ENCODE peak calls at places on chromosomes 2 and 18, in four cellular contexts. U, G, A and M are unnamed samples.

GRCh38 chr2:212595036-212595654 is 56.5 kb upstream of the ERBB4 start:
- DNase-seq in U (peak; percentile 46), G (no peak), A (peak; percentile 17), M (peak; percentile 45)

GRCh38 chr2:183564726-183565125 is 440.5 kb downstream of the NUP35 start:
- DNase-seq in U (no peak), G (no peak), A (no peak), M (no peak)

GRCh38 chr2:24315669-24316068 is 44.7 kb downstream of the ITSN2 start:
- DNase-seq in A (peak; percentile 70), G (no peak), U (no peak), M (no peak)

GRCh38 chr2:236988690-236989639 is 96.7 kb upstream of the COPS8 start:
- DNase-seq in U (no peak), G (no peak), A (no peak), M (no peak)

GRCh38 chr2:27164960-27165763 is 16.4 kb downstream of the TCF23 start:
- DNase-seq in G (no peak), A (peak; percentile 57), U (no peak), M (no peak)

GRCh38 chr2:230256735-230257332 is 31.3 kb downstream of the SP140 start:
- DNase-seq in U (no peak), G (no peak), A (no peak), M (no peak)

GRCh38 chr18:77133920-77134496 is 1.4 kb upstream of the MBP start:
- DNase-seq in U (no peak), G (no peak), A (no peak), M (no peak)

GRCh38 chr18:48036641-48037421 is 106.4 kb upstream of the SMAD2 start:
- DNase-seq in U (no peak), A (no peak), G (no peak), M (no peak)

GRCh38 chr2:43391877-43392214 is 165.4 kb upstream of the ZFP36L2 start:
- DNase-seq in G (no peak), A (no peak), U (peak; percentile 64), M (no peak)

GRCh38 chr2:86025976-86026743 is 79.5 kb downstream of the POLR1A start:
- DNase-seq in U (no peak), A (no peak), G (no peak), M (no peak)

GRCh38 chr2:127625146-127625943 is 20.6 kb upstream of the GPR17 start:
- DNase-seq in A (no peak), G (no peak), U (no peak), M (no peak)

GRCh38 chr2:208906330-208906729 is 499.7 kb downstream of the PTH2R start:
- DNase-seq in A (no peak), U (no peak), G (no peak), M (no peak)

GRCh38 chr2:69017876-69018275 is 4.9 kb downstream of the ANTXR1 start:
- DNase-seq in U (peak; percentile 49), G (no peak), A (no peak), M (no peak)

GRCh38 chr2:17757321-17757720 is 3.4 kb downstream of the GEN1 start:
- DNase-seq in G (no peak), U (peak; percentile 20), A (no peak), M (no peak)

GRCh38 chr18:12010187-12010802 is 29.0 kb downstream of the IMPA2 start:
- DNase-seq in G (no peak), U (no peak), A (no peak), M (no peak)

GRCh38 chr2:205245652-205246051 is 436.6 kb upstream of the NRP2 start:
- DNase-seq in G (no peak), A (no peak), U (peak; percentile 43), M (no peak)

GRCh38 chr2:85438291-85439110 is 20.0 kb downstream of the SH2D6 start:
- DNase-seq in A (no peak), G (no peak), U (no peak), M (no peak)

GRCh38 chr2:8565399-8566154 is 116.3 kb upstream of the ID2 start:
- DNase-seq in U (no peak), A (no peak), G (no peak), M (no peak)

GRCh38 chr2:203077458-203077857 is 62.8 kb downstream of the NBEAL1 start:
- DNase-seq in A (no peak), G (no peak), U (peak; percentile 35), M (peak; percentile 26)

GRCh38 chr2:105410554-105410953 is 11.7 kb upstream of the FHL2 start:
- DNase-seq in G (no peak), U (peak; percentile 62), A (no peak), M (no peak)

GRCh38 chr2:105407946-105408743 is 9.3 kb upstream of the FHL2 start:
- DNase-seq in A (no peak), U (no peak), G (no peak), M (no peak)

GRCh38 chr2:105412584-105412983 is 13.7 kb upstream of the FHL2 start:
- DNase-seq in G (no peak), A (no peak), U (no peak), M (no peak)

GRCh38 chr2:105411720-105412407 is 13.0 kb upstream of the FHL2 start:
- DNase-seq in A (peak; percentile 33), U (no peak), G (no peak), M (peak; percentile 31)

DNA sequence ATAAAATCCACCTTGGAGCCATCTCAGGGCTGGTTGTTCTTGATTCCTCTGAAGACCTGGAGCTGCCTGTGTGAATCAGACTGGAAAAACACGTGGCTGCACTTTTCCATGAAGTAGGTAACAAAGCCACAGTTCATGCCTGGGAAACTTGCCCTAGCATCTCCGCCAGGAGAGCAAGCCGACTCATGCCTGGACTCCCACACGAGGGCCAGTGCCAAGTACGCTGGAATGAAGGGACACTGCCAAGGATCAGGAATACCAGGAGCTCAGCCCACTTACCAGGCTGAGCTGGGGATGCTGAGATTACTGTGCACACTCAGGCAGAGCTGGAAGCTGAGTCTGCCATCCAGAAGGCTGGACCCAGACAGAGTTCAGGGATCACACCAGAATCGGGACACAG is 10.9 kb upstream of the FHL2 start:
- DNase-seq in U (peak; percentile 91), A (no peak), G (no peak), M (no peak)
- TF ChIP-seq BHLHE40 in U (peak; percentile 51), A (no peak), G (no peak), M (no peak)

DNA sequence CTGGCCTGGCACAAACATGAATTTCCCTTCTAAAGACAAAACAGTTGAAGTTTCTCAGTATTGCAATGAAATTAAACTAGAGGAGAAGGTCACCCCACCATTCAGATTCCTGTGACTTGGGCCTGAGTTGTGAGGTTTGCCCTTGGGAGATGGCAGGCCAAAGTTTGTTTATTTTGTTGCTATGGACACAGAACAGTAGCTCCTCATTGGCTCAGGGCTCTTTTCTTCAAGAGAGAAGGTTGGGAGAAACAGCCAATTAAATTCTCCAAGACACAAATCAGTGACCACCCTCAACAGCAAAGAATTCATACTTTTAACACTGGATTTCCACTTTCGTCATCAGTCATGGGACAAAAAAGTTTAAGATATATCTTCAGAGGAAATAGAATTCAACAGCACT is at the start of gene FLACC1:
- DNase-seq in G (peak; percentile 14), U (peak; percentile 82), A (no peak), M (peak; percentile 57)
- TF ChIP-seq RCOR1 in G (no peak), U (no peak), A (no peak), M (no peak)

GRCh38 chr2:223835701-223836532 is 1.5 kb downstream of the AP1S3 start:
- DNase-seq in A (peak; percentile 66), U (no peak), G (no peak), M (no peak)
- TF ChIP-seq BHLHE40 in A (peak; percentile 85), U (no peak), G (no peak), M (no peak)

GRCh38 chr2:227010433-227010832 is 153.6 kb downstream of the COL4A4 start:
- DNase-seq in A (no peak), U (peak; percentile 53), G (no peak), M (no peak)
- TF ChIP-seq RCOR1 in A (no peak), U (no peak), G (no peak), M (no peak)